ENCODE peak calls at places on chromosomes 6 and 20, in seven cellular contexts. B is aorta, Z is stomach, Q is choroid plexus epithelial cell, Y is neuronal stem cell, R is fibroblast of villous mesenchyme, K is left ventricle myocardium inferior. N is an unnamed sample.
A peak's percentile ranks its signal among the peaks of the same experiment; 100 is the strongest.

GRCh38 chr6:136031982-136032381 is 180.5 kb downstream of the PDE7B start:
- DNase-seq in R (peak; percentile 71), Z (no peak), Q (peak; percentile 88), K (no peak), B (no peak), Y (no peak), N (no peak)

GRCh38 chr20:20373046-20373706 is 5.3 kb downstream of the INSM1 start:
- DNase-seq in Z (no peak), Y (no peak), K (no peak), B (no peak), Q (no peak), R (peak; percentile 11), N (no peak)

GRCh38 chr20:63828545-63828944 is 2.5 kb downstream of the ZBTB46 start:
- DNase-seq in R (no peak), Q (no peak), K (no peak), Z (no peak), Y (no peak), B (no peak), N (no peak)

GRCh38 chr6:143112084-143112768 is 51.5 kb downstream of the AIG1 start:
- DNase-seq in K (no peak), B (no peak), R (no peak), Z (no peak), Y (no peak), Q (no peak), N (no peak)

GRCh38 chr6:154277578-154278128 is 79.0 kb downstream of the IPCEF1 start:
- DNase-seq in Y (no peak), R (no peak), Z (no peak), B (no peak), K (no peak), Q (no peak), N (no peak)

GRCh38 chr6:137928286-137928685 is 61.2 kb downstream of the TNFAIP3 start:
- DNase-seq in Q (no peak), Z (no peak), Y (no peak), R (no peak), B (no peak), K (no peak), N (no peak)

GRCh38 chr6:159931112-159931511 is 37.8 kb upstream of the IGF2R start:
- DNase-seq in Y (no peak), R (no peak), Q (no peak), Z (no peak), K (no peak), B (no peak), N (no peak)

GRCh38 chr20:4836935-4837334 is 115.2 kb downstream of the PRND start:
- DNase-seq in K (no peak), B (no peak), Z (no peak), Q (no peak), R (no peak), Y (no peak), N (no peak)

GRCh38 chr6:42451146-42451594 is 556 bp downstream of the TRERF1 start:
- DNase-seq in Q (no peak), Y (no peak), K (no peak), R (no peak), B (no peak), Z (no peak), N (no peak)

GRCh38 chr20:64037498-64038213 is 1.7 kb downstream of the C20orf204 start:
- DNase-seq in Z (no peak), B (no peak), Q (no peak), Y (no peak), K (no peak), R (no peak), N (no peak)

GRCh38 chr6:75130784-75131183 is 75.1 kb downstream of the COL12A1 start:
- DNase-seq in Q (peak; percentile 78), K (no peak), R (peak; percentile 81), B (no peak), Y (no peak), Z (no peak), N (no peak)

GRCh38 chr6:133945158-133945557 is 7.9 kb upstream of the TBPL1 start:
- DNase-seq in K (no peak), Q (peak; percentile 52), B (no peak), Y (no peak), R (no peak), Z (no peak), N (no peak)

GRCh38 chr6:128124713-128125112 is 223.9 kb upstream of the THEMIS start:
- DNase-seq in Q (peak; percentile 71), B (no peak), Z (no peak), R (peak; percentile 63), K (no peak), Y (no peak), N (no peak)

GRCh38 chr6:39310542-39310941 is 3.7 kb downstream of the KCNK17 start:
- DNase-seq in R (no peak), Z (no peak), K (no peak), Y (no peak), B (no peak), Q (no peak), N (no peak)

GRCh38 chr6:109393882-109394281 is 11.6 kb upstream of the CD164 start:
- DNase-seq in R (no peak), Z (no peak), Q (peak; percentile 49), K (no peak), B (no peak), Y (no peak), N (no peak)

GRCh38 chr6:31366693-31367470 is 9.9 kb upstream of the HLA-B start:
- DNase-seq in K (peak; percentile 88), Q (peak; percentile 92), R (peak; percentile 89), Y (peak; percentile 92), Z (peak; percentile 86), B (peak; percentile 97), N (peak; percentile 92)
- H3K4me3 ChIP-seq in K (peak overlapping the region; percentile 49), Q (peak overlapping the region; percentile 30), R (no peak overlapping the region), Y (no peak overlapping the region), Z (peak overlapping the region; percentile 28), B (no peak overlapping the region), N (no peak overlapping the region)

GRCh38 chr20:3661060-3661820 is 2.0 kb downstream of the GFRA4 start:
- DNase-seq in Y (no peak), Q (no peak), K (no peak), Z (no peak), B (peak; percentile 43), R (no peak), N (no peak)

GRCh38 chr20:3658708-3659491 is 4.3 kb downstream of the GFRA4 start:
- DNase-seq in Z (no peak), B (peak; percentile 32), Q (peak; percentile 32), K (no peak), Y (no peak), R (no peak), N (peak; percentile 3)

GRCh38 chr20:3661836-3662665 is 1.1 kb downstream of the GFRA4 start:
- DNase-seq in Y (no peak), R (no peak), Z (no peak), Q (no peak), B (peak; percentile 33), K (no peak), N (no peak)

GRCh38 chr20:3659492-3660261 is 3.5 kb downstream of the GFRA4 start:
- DNase-seq in Y (no peak), Z (no peak), R (no peak), Q (no peak), K (no peak), B (peak; percentile 58), N (no peak)

DNA sequence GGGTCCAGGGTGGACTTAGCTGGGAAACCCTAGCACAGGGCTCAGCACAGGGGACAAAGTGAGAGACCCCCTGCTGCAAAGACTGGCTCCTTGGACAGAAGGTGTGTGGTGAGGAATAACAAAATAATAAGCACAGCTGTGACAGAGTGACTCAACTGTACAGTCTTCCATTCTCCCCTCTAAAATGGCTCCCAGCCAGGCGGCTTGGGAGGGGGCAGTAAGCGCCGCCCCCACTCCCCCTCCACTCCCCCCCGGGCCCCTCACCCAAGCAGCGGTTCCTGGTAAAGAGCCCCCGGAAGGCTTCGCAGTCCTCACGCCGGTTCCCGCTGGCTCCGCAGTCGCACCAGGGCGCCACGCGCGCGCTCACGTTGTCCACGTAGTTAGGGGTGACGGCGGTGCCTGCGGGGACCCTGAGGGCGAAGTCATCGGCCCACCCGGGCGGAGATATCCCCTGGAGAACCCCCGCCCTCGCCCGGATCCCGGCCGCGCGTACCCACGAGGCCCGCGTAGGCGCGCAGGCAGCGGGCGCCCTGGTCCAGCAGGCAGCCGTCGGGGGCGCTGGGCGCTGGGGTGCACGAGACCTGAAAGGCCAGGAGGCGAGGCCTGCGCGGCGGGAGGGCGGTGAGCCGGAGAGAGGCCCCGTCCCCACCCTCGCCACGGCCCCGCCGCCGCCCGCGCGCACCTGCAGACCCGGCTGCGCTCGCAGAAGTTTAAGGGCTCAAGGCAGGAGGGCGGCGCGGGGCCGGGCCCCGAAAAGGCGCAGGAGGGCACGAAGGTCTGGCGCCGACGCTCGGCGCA is 2.7 kb downstream of the GFRA4 start:
- DNase-seq in Z (no peak), R (no peak), B (peak; percentile 72), K (no peak), Y (no peak), Q (no peak), N (no peak)
- H3K4me3 ChIP-seq in Z (no peak overlapping the region), R (no peak overlapping the region), B (no peak overlapping the region), K (peak overlapping the region; percentile 43), Y (no peak overlapping the region), Q (no peak overlapping the region), N (no peak overlapping the region)

GRCh38 chr20:9616455-9616805 is 102.0 kb downstream of the LAMP5 start:
- DNase-seq in Q (no peak), R (no peak), K (no peak), B (no peak), Y (no peak), Z (no peak), N (no peak)

GRCh38 chr20:9615118-9615517 is 100.7 kb downstream of the LAMP5 start:
- DNase-seq in K (no peak), Y (no peak), B (no peak), Q (no peak), R (no peak), Z (no peak), N (no peak)

GRCh38 chr20:9617940-9618339 is 103.5 kb downstream of the LAMP5 start:
- DNase-seq in R (peak; percentile 28), Y (no peak), Z (peak; percentile 58), B (no peak), K (no peak), Q (peak; percentile 62), N (no peak)

GRCh38 chr20:9615766-9616454 is 101.5 kb downstream of the LAMP5 start:
- DNase-seq in B (no peak), K (no peak), Y (no peak), Q (no peak), Z (no peak), R (no peak), N (no peak)

DNA sequence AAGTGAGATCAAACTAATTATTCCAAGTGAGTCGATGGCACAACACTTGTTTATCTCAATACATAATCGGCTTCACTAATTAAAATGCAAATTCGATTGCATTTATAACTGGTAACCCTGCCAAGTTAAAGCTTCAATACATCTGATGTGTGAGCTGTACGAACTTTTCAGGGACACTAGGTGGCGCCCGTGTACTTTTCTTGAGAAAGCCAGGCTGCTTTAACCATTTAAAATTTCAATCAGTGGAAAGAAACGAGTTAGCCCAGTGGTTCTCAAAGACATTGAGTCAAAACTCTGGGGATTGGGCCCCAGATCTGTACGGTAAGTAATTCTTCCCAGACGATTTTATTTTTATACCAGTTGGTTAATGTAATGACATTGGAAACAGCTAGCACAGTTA is 102.7 kb downstream of the LAMP5 start:
- DNase-seq in R (peak; percentile 69), Y (peak; percentile 57), Z (peak; percentile 81), K (peak; percentile 36), B (no peak), Q (peak; percentile 81), N (peak; percentile 69)
- H3K4me3 ChIP-seq in R (no peak overlapping the region), Y (no peak overlapping the region), Z (no peak overlapping the region), K (no peak overlapping the region), B (no peak overlapping the region), Q (no peak overlapping the region), N (no peak overlapping the region)

DNA sequence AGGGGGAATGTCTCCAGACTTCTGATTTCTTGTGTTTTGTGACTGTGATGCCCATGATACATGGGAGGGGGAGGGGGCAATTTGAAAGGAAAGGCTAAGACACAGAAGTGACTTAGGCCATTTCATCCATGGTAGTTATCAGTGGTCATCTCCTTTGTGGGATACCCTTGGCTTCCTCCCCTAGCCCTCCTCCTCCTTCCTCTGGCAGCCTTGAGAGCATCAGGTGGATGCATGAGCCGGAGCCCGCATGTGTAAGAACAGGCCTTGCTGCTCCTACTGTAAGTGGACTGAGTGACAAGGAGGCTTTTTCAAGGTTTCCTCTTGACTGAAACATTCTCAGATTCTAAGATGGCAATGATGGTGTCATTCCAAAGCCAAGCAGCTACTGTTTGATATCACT is 872 bp downstream of the CD83 start:
- DNase-seq in Q (no peak), B (no peak), Z (no peak), K (no peak), R (no peak), Y (no peak), N (no peak)
- H3K4me3 ChIP-seq in Q (no peak overlapping the region), B (no peak overlapping the region), Z (peak overlapping the region; percentile 64), K (peak overlapping the region; percentile 80), R (no peak overlapping the region), Y (peak overlapping the region; percentile 57), N (peak overlapping the region; percentile 52)